ENCODE peak calls at places on chromosomes 12 and 14, in four cellular contexts. R is PC-3, X is DND-41, U is astrocyte. O is an unnamed sample. For H3K36me3, the result is how much of the 10 kb centered on the place peaks cover.

GRCh38 chr12:93896427-93896826 is 219.3 kb downstream of the CRADD start:
- DNase-seq in R (no peak), X (no peak), U (peak), O (no peak)

GRCh38 chr12:109744991-109745942 is 31.6 kb downstream of the FAM222A start:
- DNase-seq in R (no peak), X (no peak), U (no peak), O (peak)

GRCh38 chr12:122980192-122981035 is at the start of gene ARL6IP4:
- DNase-seq in R (peak), X (peak), U (peak), O (peak)

GRCh38 chr12:55072093-55072492 is 52.3 kb downstream of the NEUROD4 start:
- DNase-seq in R (peak), X (peak), U (no peak), O (peak)

GRCh38 chr12:76679778-76680177 is 84.1 kb upstream of the ZDHHC17 start:
- DNase-seq in R (peak), X (no peak), U (peak), O (no peak)

GRCh38 chr12:122412851-122413433 is 9.5 kb downstream of the CLIP1 start:
- DNase-seq in R (no peak), X (no peak), U (no peak), O (peak)

GRCh38 chr14:79256311-79256879 is 954.9 kb downstream of the DIO2 start:
- DNase-seq in R (no peak), X (no peak), U (no peak), O (no peak)

GRCh38 chr12:52493172-52493571 is at the start of gene KRT6A:
- DNase-seq in R (peak), X (no peak), U (no peak), O (no peak)

GRCh38 chr12:92928431-92928961 is 599 bp downstream of the EEA1 start:
- DNase-seq in R (peak), X (peak), U (no peak), O (no peak)

GRCh38 chr12:121628037-121628436 is 1.7 kb downstream of the ORAI1 start:
- DNase-seq in R (peak), X (no peak), U (no peak), O (no peak)

GRCh38 chr12:123141615-123142517 is 9.0 kb downstream of the PITPNM2 start:
- DNase-seq in R (peak), X (no peak), U (peak), O (no peak)

GRCh38 chr14:93073833-93074769 is 41.6 kb downstream of the ITPK1 start:
- DNase-seq in R (no peak), X (no peak), U (peak), O (peak)

GRCh38 chr12:19739195-19739776 is 300.0 kb downstream of the AEBP2 start:
- DNase-seq in R (peak), X (peak), U (peak), O (peak)

GRCh38 chr14:99043258-99043615 is 228.8 kb downstream of the BCL11B start:
- DNase-seq in R (no peak), X (no peak), U (no peak), O (no peak)

GRCh38 chr12:20063116-20063515 is 305.2 kb upstream of the PDE3A start:
- DNase-seq in R (no peak), X (no peak), U (peak), O (no peak)

GRCh38 chr12:110816248-110816647 is 30.5 kb upstream of the CCDC63 start:
- DNase-seq in R (no peak), X (no peak), U (no peak), O (no peak)

GRCh38 chr14:104723651-104724406 is at the start of gene ADSS1:
- DNase-seq in R (peak), X (peak), U (no peak), O (no peak)

GRCh38 chr14:60161176-60162107 is 3.8 kb downstream of the DHRS7 start:
- DNase-seq in R (peak), X (no peak), U (no peak), O (no peak)

GRCh38 chr14:42110167-42110566 is 503.5 kb downstream of the LRFN5 start:
- DNase-seq in R (peak), X (no peak), U (peak), O (peak)

GRCh38 chr12:125773033-125773432 is 707.8 kb downstream of the AACS start:
- DNase-seq in R (peak), X (peak), U (no peak), O (peak)

GRCh38 chr12:121831571-121832235 is 27.0 kb downstream of the HPD start:
- DNase-seq in R (no peak), X (no peak), U (no peak), O (no peak)

GRCh38 chr12:53290661-53291060 is 4.7 kb upstream of the PFDN5 start:
- DNase-seq in R (no peak), X (no peak), U (peak), O (no peak)

GRCh38 chr12:105855691-105856405 is 282.9 kb downstream of the NUAK1 start:
- DNase-seq in R (no peak), X (no peak), U (no peak), O (no peak)

GRCh38 chr14:67680121-67680602 is 5.7 kb upstream of the VTI1B start:
- DNase-seq in R (peak), X (no peak), U (peak), O (no peak)

GRCh38 chr12:121577443-121578180 is 3.2 kb downstream of the KDM2B start:
- DNase-seq in R (no peak), X (no peak), U (no peak), O (peak)

GRCh38 chr14:68507544-68508081 is 285.3 kb downstream of the ZFP36L1 start:
- DNase-seq in R (no peak), X (no peak), U (no peak), O (no peak)

GRCh38 chr12:106769078-106769477 is 5.4 kb upstream of the RIC8B start:
- DNase-seq in R (no peak), X (no peak), U (peak), O (no peak)

GRCh38 chr12:92403210-92404175 is 257.8 kb upstream of the BTG1 start:
- DNase-seq in R (no peak), X (peak), U (no peak), O (no peak)

GRCh38 chr14:104117341-104118005 is 20.9 kb upstream of the KIF26A start:
- DNase-seq in R (no peak), X (no peak), U (no peak), O (no peak)

GRCh38 chr12:75257510-75257909 is 47.9 kb upstream of the KCNC2 start:
- DNase-seq in R (no peak), X (peak), U (no peak), O (no peak)

GRCh38 chr14:55038708-55039107 is 11.7 kb downstream of the SOCS4 start:
- DNase-seq in R (peak), X (no peak), U (no peak), O (no peak)

GRCh38 chr12:96258451-96258933 is 64.3 kb downstream of the ELK3 start:
- DNase-seq in R (no peak), X (peak), U (peak), O (peak)

GRCh38 chr12:74985293-74985985 is 224.2 kb downstream of the KCNC2 start:
- DNase-seq in R (no peak), X (no peak), U (no peak), O (no peak)

DNA sequence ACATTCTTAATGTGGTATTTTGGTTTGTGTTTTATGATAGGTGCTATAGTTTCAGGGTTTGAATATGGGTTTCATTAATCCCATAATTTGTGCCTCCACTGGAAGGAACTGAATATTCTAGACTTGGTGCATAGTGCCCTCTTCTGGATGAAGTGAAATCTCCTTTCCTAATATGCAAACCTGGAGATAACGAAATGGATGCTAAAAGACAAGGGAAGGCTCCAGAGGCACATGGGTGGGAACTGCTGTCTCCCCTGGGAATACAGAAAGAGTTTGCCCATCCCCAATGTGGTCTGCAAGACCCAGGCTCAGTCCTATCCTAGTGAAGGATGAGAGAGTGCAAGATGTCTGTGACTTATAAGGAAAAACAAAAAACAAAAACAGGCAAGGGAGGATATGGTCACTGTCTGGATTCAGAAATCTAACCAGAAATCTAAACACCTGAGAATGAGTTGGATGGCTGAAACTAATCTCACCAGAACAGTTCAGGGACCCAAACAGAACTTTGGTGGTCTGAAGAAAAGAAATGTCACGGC is 142.3 kb upstream of the TMPO start:
- DNase-seq in R (peak), X (no peak), U (peak), O (peak)
- TF ChIP-seq CTCF in R (peak), X (peak), U (peak), O (peak)

DNA sequence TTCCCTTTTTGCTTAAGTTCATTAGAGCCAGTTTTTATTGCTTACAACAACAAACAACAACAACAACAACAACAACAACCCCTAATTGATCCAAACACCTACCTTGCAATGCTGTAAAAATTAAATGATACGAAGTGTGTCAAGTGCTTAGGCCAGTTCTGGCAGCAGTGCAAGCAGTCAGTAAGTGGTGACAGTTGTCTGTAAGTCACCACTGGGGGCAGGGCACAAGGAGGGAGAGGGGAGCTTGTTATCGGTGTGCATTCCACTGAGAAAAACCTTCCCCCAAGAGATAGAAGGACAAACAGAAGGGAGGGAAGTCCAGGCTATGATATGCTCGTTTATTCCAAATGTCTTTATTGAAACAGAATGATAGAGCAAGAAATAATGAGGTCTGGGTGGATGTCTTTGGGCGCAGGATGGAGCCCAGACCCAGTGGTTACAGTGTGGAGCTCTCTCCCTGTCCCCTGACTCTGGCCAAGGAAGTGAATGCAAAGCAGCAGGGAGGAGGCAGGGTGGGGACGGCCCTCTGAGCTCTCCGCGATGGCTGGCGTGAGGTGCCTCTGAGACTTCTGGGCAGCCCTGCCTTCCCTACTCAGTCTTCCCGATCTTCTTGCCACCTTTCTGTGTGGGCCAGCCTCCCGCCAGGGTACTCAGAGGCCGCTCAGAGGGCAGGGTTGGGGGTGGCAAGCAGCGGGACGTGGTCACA is 6.5 kb downstream of the SLC22A17 start:
- DNase-seq in R (no peak), X (no peak), U (no peak), O (no peak)
- TF ChIP-seq EZH2 in R (no peak), X (no peak), U (no peak), O (no peak)

DNA sequence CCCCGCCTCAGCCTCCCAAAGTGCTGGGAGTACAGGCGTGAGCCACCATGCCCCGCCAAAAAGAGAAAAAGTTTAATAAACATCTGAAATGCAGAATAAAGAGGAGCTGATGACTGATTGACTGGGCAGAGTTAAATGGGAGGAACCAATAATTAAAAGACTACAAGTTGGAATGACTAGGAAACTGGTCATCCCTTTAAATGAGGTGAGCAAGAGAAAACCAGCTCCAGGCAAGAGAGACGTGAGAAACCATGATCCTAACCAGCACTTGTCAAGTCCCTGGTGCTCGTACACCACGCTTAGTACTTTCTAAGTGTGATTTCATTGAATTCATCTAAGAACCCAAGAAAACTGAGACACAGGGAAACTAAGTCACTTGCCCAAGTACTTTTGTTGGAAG is 47.9 kb downstream of the MAP1LC3B2 start:
- DNase-seq in R (peak), X (no peak), U (no peak), O (no peak)
- H3K36me3 ChIP-seq in R (under half), X (under half), U (under half), O (under half)

GRCh38 chr14:52791204-52792096 is at the start of gene GNPNAT1:
- DNase-seq in R (peak), X (peak), U (peak), O (peak)
- TF ChIP-seq CTCF in R (no peak), X (no peak), U (no peak), O (no peak)

GRCh38 chr12:116881325-116881866 is at the start of gene HRK:
- DNase-seq in R (no peak), X (no peak), U (no peak), O (peak)
- TF ChIP-seq EZH2 in R (no peak), X (peak), U (peak), O (no peak)

GRCh38 chr12:46209914-46210834 is 58.7 kb downstream of the SLC38A1 start:
- DNase-seq in R (peak), X (peak), U (peak), O (peak)

GRCh38 chr12:46207644-46208043 is 61.2 kb downstream of the SLC38A1 start:
- DNase-seq in R (no peak), X (no peak), U (no peak), O (no peak)

GRCh38 chr12:46210835-46211439 is 57.9 kb downstream of the SLC38A1 start:
- DNase-seq in R (no peak), X (no peak), U (no peak), O (no peak)

GRCh38 chr12:46208370-46208769 is 60.5 kb downstream of the SLC38A1 start:
- DNase-seq in R (peak), X (no peak), U (no peak), O (no peak)

GRCh38 chr12:46209165-46209564 is 59.7 kb downstream of the SLC38A1 start:
- DNase-seq in R (peak), X (no peak), U (peak), O (peak)
- H3K36me3 ChIP-seq in R (half or more), X (under half), U (under half), O (under half)

DNA sequence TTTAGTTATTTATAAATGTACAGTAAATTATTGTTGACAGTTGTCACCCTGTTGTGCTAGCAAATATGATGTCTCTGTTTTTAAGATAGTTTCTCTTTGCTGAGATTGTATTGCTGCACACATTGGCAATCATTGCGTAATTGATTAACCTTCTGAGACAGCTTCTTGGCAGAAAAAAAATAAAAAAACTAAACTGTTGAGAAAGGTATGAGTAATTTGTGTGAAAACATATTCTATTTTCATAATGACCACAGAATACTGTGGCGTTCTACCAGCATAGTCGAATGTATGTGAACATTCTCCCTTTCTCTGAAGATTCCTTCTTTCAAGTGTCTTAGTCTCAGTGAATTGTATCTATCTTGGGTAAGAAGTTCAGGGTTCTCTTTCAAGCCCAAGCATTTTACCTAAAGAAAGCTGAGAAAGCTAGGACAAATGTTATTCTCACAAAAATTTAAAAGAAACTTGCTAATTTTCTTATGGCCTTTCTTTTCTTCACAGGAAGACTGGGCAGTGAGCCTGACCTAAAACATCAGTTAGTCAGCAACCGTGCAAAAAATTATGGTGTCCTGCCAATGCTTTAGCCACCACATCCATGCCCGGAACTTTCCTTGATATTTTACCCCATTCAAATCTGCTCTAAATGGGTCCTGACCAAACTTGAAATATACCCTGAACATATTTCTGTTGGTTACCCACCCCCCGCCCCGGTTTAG is 69.0 kb upstream of the REP15 start:
- DNase-seq in R (peak), X (no peak), U (peak), O (no peak)
- TF ChIP-seq CTCF in R (no peak), X (no peak), U (no peak), O (no peak)

GRCh38 chr12:132206093-132206434 is 61.8 kb downstream of the NOC4L start:
- DNase-seq in R (no peak), X (no peak), U (no peak), O (no peak)

GRCh38 chr12:132204822-132205270 is 60.6 kb downstream of the NOC4L start:
- DNase-seq in R (no peak), X (no peak), U (no peak), O (no peak)

GRCh38 chr12:132204064-132204821 is 60.0 kb downstream of the NOC4L start:
- DNase-seq in R (no peak), X (no peak), U (peak), O (no peak)

GRCh38 chr12:132207083-132207775 is 63.0 kb downstream of the NOC4L start:
- DNase-seq in R (no peak), X (no peak), U (no peak), O (no peak)

DNA sequence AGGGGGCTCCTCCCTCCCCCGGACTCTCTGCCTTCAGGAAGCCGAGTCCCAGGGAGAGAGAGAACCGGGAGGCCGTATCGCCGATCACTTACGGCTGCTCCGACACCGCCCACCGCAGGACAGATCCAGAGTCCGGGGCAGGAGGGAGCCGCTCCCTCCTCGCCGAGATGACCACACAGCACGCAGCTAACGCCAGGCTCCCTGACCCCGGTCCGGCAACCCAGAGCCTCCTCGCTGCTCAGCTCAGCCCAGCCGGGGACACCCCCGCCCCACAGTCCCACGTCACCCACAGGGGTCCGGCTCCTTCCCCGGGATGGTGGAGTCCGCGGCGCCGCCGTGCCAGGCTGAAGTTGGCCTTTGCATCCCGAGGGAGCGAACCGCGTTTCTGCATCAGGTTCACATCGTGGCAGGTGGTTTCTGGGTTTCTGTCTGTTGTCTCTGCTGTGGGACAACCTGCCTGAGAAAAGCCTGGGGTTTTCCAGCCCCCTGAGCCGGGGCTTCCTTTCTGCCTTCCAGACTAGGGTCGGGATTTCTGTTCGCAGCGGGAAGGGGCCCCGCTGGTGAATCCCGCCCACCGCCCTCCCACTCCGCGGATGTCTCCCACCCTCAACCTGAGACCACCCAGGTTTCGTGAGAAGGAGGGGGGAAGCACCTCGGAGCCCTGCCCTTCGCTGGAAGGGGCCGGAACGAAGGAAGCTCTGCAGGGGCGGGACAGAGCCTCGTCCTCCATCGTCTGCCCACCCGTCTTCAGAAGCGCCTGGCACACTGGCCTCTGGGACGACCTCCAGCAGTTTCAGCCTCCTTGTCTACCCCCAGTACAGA is 61.2 kb downstream of the NOC4L start:
- DNase-seq in R (no peak), X (no peak), U (no peak), O (no peak)
- TF ChIP-seq EZH2 in R (peak), X (no peak), U (peak), O (peak)

DNA sequence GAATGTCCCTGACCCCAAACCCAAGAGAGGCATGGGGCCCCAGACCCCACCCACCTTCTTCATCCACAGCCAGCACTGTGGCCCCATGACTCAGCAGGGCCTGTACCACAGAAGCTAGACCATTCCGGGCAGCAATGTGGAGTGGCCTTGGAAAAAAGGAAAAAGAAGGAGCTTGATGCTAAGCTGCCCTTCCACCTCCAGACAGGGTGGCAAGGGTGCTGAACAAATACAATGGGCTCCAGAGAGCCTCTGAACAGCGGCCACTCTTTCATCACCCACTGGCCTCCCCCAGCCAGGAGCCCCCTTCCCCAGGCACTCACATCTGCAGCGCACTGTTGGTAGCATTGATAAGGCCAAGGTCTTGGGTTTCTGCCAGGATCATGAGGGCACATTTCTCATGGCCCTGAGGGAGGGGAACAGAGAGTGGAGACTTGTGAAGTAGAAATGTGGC is 13.9 kb downstream of the SLC39A5 start:
- DNase-seq in R (no peak), X (no peak), U (no peak), O (no peak)
- H3K36me3 ChIP-seq in R (under half), X (half or more), U (under half), O (half or more)

O was measured in A673.